ENCODE peak calls at places on chromosomes 2 and 18, in seven cellular contexts. One of them, this sample, is unnamed.

GRCh38 chr2:199739413-199740110 is 111.4 kb downstream of the FTCDNL1 start:
- DNase-seq in body of pancreas: peak; percentile 76
- DNase-seq in pancreas: peak; percentile 39
- DNase-seq in astrocyte of the spinal cord: peak; percentile 57
- DNase-seq in CD8-positive, alpha-beta T cell: peak; percentile 43
- DNase-seq in fibroblast of the aortic adventitia: peak; percentile 65
- DNase-seq in GM10248: peak; percentile 54
- DNase-seq in this sample: peak; percentile 89

GRCh38 chr2:222410534-222410933 is 13.8 kb upstream of the SGPP2 start:
- DNase-seq in GM10248: no peak
- DNase-seq in pancreas: no peak
- DNase-seq in astrocyte of the spinal cord: peak; percentile 7
- DNase-seq in fibroblast of the aortic adventitia: no peak
- DNase-seq in CD8-positive, alpha-beta T cell: no peak
- DNase-seq in body of pancreas: no peak
- DNase-seq in this sample: no peak

GRCh38 chr18:52288403-52289004 is 51.5 kb upstream of the DCC start:
- DNase-seq in astrocyte of the spinal cord: no peak
- DNase-seq in pancreas: no peak
- DNase-seq in body of pancreas: peak; percentile 64
- DNase-seq in CD8-positive, alpha-beta T cell: no peak
- DNase-seq in GM10248: peak; percentile 26
- DNase-seq in fibroblast of the aortic adventitia: no peak
- DNase-seq in this sample: peak; percentile 48

GRCh38 chr2:155099784-155100183 is 401.3 kb downstream of the KCNJ3 start:
- DNase-seq in body of pancreas: peak; percentile 14
- DNase-seq in CD8-positive, alpha-beta T cell: no peak
- DNase-seq in astrocyte of the spinal cord: peak; percentile 5
- DNase-seq in GM10248: no peak
- DNase-seq in fibroblast of the aortic adventitia: no peak
- DNase-seq in pancreas: no peak
- DNase-seq in this sample: peak; percentile 18

GRCh38 chr2:96156926-96157648 is 11.8 kb upstream of the DUSP2 start:
- DNase-seq in pancreas: no peak
- DNase-seq in body of pancreas: no peak
- DNase-seq in GM10248: peak; percentile 56
- DNase-seq in astrocyte of the spinal cord: no peak
- DNase-seq in fibroblast of the aortic adventitia: no peak
- DNase-seq in CD8-positive, alpha-beta T cell: no peak
- DNase-seq in this sample: no peak

GRCh38 chr2:176642074-176642473 is 372.8 kb downstream of the MTX2 start:
- DNase-seq in GM10248: peak; percentile 36
- DNase-seq in pancreas: no peak
- DNase-seq in body of pancreas: no peak
- DNase-seq in CD8-positive, alpha-beta T cell: no peak
- DNase-seq in astrocyte of the spinal cord: peak; percentile 69
- DNase-seq in fibroblast of the aortic adventitia: peak; percentile 69
- DNase-seq in this sample: no peak

GRCh38 chr2:36578343-36579296 is 19.3 kb downstream of the FEZ2 start:
- DNase-seq in astrocyte of the spinal cord: no peak
- DNase-seq in body of pancreas: peak; percentile 11
- DNase-seq in pancreas: no peak
- DNase-seq in CD8-positive, alpha-beta T cell: no peak
- DNase-seq in GM10248: peak; percentile 18
- DNase-seq in fibroblast of the aortic adventitia: no peak
- DNase-seq in this sample: no peak

GRCh38 chr2:127208313-127208712 is 11.8 kb downstream of the CYP27C1 start:
- DNase-seq in fibroblast of the aortic adventitia: no peak
- DNase-seq in CD8-positive, alpha-beta T cell: no peak
- DNase-seq in body of pancreas: no peak
- DNase-seq in pancreas: no peak
- DNase-seq in astrocyte of the spinal cord: no peak
- DNase-seq in GM10248: no peak
- DNase-seq in this sample: no peak

GRCh38 chr2:30561349-30561748 is 114.3 kb downstream of the LCLAT1 start:
- DNase-seq in body of pancreas: no peak
- DNase-seq in GM10248: no peak
- DNase-seq in astrocyte of the spinal cord: no peak
- DNase-seq in pancreas: no peak
- DNase-seq in fibroblast of the aortic adventitia: no peak
- DNase-seq in CD8-positive, alpha-beta T cell: no peak
- DNase-seq in this sample: no peak

GRCh38 chr2:152924722-152925121 is 206.3 kb downstream of the ARL6IP6 start:
- DNase-seq in astrocyte of the spinal cord: peak; percentile 0
- DNase-seq in GM10248: no peak
- DNase-seq in fibroblast of the aortic adventitia: no peak
- DNase-seq in CD8-positive, alpha-beta T cell: no peak
- DNase-seq in body of pancreas: peak; percentile 42
- DNase-seq in pancreas: no peak
- DNase-seq in this sample: no peak

GRCh38 chr2:127953128-127953718 is 67.5 kb upstream of the AMMECR1L start:
- DNase-seq in fibroblast of the aortic adventitia: peak; percentile 68
- DNase-seq in GM10248: no peak
- DNase-seq in pancreas: peak; percentile 23
- DNase-seq in astrocyte of the spinal cord: peak; percentile 33
- DNase-seq in body of pancreas: peak; percentile 56
- DNase-seq in CD8-positive, alpha-beta T cell: no peak
- DNase-seq in this sample: no peak

GRCh38 chr2:21633531-21634310 is 510.0 kb downstream of the TDRD15 start:
- DNase-seq in pancreas: no peak
- DNase-seq in GM10248: no peak
- DNase-seq in body of pancreas: no peak
- DNase-seq in fibroblast of the aortic adventitia: no peak
- DNase-seq in CD8-positive, alpha-beta T cell: no peak
- DNase-seq in astrocyte of the spinal cord: no peak
- DNase-seq in this sample: no peak

GRCh38 chr2:241035818-241036396 is 37.5 kb downstream of the SNED1 start:
- DNase-seq in astrocyte of the spinal cord: no peak
- DNase-seq in fibroblast of the aortic adventitia: no peak
- DNase-seq in body of pancreas: no peak
- DNase-seq in GM10248: peak; percentile 64
- DNase-seq in CD8-positive, alpha-beta T cell: peak; percentile 32
- DNase-seq in pancreas: no peak
- DNase-seq in this sample: no peak

GRCh38 chr2:69863310-69863709 is 30.4 kb upstream of the SNRNP27 start:
- DNase-seq in CD8-positive, alpha-beta T cell: no peak
- DNase-seq in fibroblast of the aortic adventitia: no peak
- DNase-seq in pancreas: no peak
- DNase-seq in astrocyte of the spinal cord: no peak
- DNase-seq in GM10248: no peak
- DNase-seq in body of pancreas: no peak
- DNase-seq in this sample: no peak

GRCh38 chr2:107553534-107553933 is 273.2 kb upstream of the RGPD4 start:
- DNase-seq in GM10248: no peak
- DNase-seq in pancreas: no peak
- DNase-seq in CD8-positive, alpha-beta T cell: no peak
- DNase-seq in body of pancreas: no peak
- DNase-seq in fibroblast of the aortic adventitia: no peak
- DNase-seq in astrocyte of the spinal cord: peak; percentile 16
- DNase-seq in this sample: no peak

GRCh38 chr18:652131-652530 is 5.3 kb upstream of the TYMS start:
- DNase-seq in GM10248: no peak
- DNase-seq in astrocyte of the spinal cord: no peak
- DNase-seq in CD8-positive, alpha-beta T cell: no peak
- DNase-seq in pancreas: no peak
- DNase-seq in fibroblast of the aortic adventitia: no peak
- DNase-seq in body of pancreas: no peak
- DNase-seq in this sample: no peak

GRCh38 chr2:64456298-64456697 is 2.3 kb downstream of the LGALSL start:
- DNase-seq in fibroblast of the aortic adventitia: no peak
- DNase-seq in body of pancreas: peak; percentile 45
- DNase-seq in GM10248: no peak
- DNase-seq in astrocyte of the spinal cord: no peak
- DNase-seq in pancreas: peak; percentile 16
- DNase-seq in CD8-positive, alpha-beta T cell: no peak
- DNase-seq in this sample: no peak

GRCh38 chr2:64459575-64459974 is 5.6 kb downstream of the LGALSL start:
- DNase-seq in CD8-positive, alpha-beta T cell: no peak
- DNase-seq in fibroblast of the aortic adventitia: no peak
- DNase-seq in astrocyte of the spinal cord: no peak
- DNase-seq in pancreas: no peak
- DNase-seq in GM10248: no peak
- DNase-seq in body of pancreas: no peak
- DNase-seq in this sample: no peak

GRCh38 chr2:64455031-64455332 is 1.0 kb downstream of the LGALSL start:
- DNase-seq in body of pancreas: no peak
- DNase-seq in CD8-positive, alpha-beta T cell: no peak
- DNase-seq in astrocyte of the spinal cord: no peak
- DNase-seq in GM10248: no peak
- DNase-seq in pancreas: no peak
- DNase-seq in fibroblast of the aortic adventitia: no peak
- DNase-seq in this sample: no peak

GRCh38 chr2:64455545-64455944 is 1.6 kb downstream of the LGALSL start:
- DNase-seq in pancreas: no peak
- DNase-seq in body of pancreas: no peak
- DNase-seq in GM10248: no peak
- DNase-seq in fibroblast of the aortic adventitia: no peak
- DNase-seq in CD8-positive, alpha-beta T cell: no peak
- DNase-seq in astrocyte of the spinal cord: no peak
- DNase-seq in this sample: no peak

DNA sequence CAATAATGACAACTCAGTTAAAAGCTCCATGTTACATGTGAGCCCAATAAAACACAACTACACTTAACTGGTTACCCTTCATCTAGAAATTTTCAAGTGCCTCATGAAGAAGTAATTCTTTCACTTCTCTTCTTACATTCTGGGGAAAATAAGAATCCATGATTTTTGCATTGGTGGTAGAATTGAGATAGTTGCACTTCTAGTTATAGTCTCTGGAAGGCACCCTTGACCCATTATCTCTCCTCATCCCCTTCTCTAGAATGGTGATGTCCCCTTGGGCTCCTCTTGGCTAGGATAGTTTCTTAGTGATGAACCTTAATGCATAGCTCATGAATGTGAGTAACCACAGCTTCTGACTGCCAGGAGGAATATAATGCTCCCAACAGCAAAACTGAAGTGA is 3.6 kb downstream of the LGALSL start:
- DNase-seq in fibroblast of the aortic adventitia: no peak
- DNase-seq in body of pancreas: no peak
- DNase-seq in GM10248: no peak
- DNase-seq in astrocyte of the spinal cord: no peak
- DNase-seq in pancreas: no peak
- DNase-seq in CD8-positive, alpha-beta T cell: no peak
- DNase-seq in this sample: no peak
- TF ChIP-seq CTCF in fibroblast of the aortic adventitia: no peak
- TF ChIP-seq CTCF in body of pancreas: no peak
- TF ChIP-seq CTCF in GM10248: no peak
- TF ChIP-seq CTCF in astrocyte of the spinal cord: no peak
- TF ChIP-seq CTCF in pancreas: no peak
- TF ChIP-seq CTCF in CD8-positive, alpha-beta T cell: no peak
- TF ChIP-seq CTCF in this sample: no peak

DNA sequence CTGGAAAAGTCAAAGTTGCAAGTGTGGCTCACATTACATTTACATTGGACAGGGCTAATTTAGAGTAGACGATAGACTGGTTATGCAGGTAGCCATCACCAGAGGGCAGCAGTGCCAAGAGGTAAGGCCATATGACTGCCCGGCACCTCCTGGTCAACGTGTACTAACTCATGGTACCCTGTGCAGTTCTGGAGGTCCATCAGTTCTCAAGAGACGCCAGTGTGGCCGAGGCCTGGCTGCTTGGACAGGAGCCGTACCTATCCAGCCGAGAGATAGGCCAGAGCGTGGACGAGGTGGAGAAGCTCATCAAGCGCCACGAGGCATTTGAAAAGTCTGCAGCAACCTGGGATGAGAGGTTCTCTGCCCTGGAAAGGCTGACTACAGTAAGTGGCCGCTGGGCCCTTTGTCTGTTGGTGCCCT is 65.8 kb upstream of the EML6 start:
- DNase-seq in pancreas: peak; percentile 61
- DNase-seq in fibroblast of the aortic adventitia: peak; percentile 58
- DNase-seq in GM10248: peak; percentile 48
- DNase-seq in body of pancreas: peak; percentile 83
- DNase-seq in astrocyte of the spinal cord: peak; percentile 50
- DNase-seq in CD8-positive, alpha-beta T cell: no peak
- DNase-seq in this sample: no peak
- TF ChIP-seq CTCF in pancreas: peak; percentile 47
- TF ChIP-seq CTCF in fibroblast of the aortic adventitia: peak; percentile 65
- TF ChIP-seq CTCF in GM10248: peak; percentile 45
- TF ChIP-seq CTCF in body of pancreas: peak; percentile 65
- TF ChIP-seq CTCF in astrocyte of the spinal cord: peak; percentile 66
- TF ChIP-seq CTCF in CD8-positive, alpha-beta T cell: peak; percentile 28
- TF ChIP-seq CTCF in this sample: no peak

GRCh38 chr18:38790303-38790702 is 1224.7 kb upstream of the CELF4 start:
- DNase-seq in pancreas: no peak
- DNase-seq in body of pancreas: no peak
- DNase-seq in astrocyte of the spinal cord: no peak
- DNase-seq in fibroblast of the aortic adventitia: no peak
- DNase-seq in GM10248: no peak
- DNase-seq in CD8-positive, alpha-beta T cell: no peak
- DNase-seq in this sample: no peak
- TF ChIP-seq CTCF in pancreas: no peak
- TF ChIP-seq CTCF in body of pancreas: no peak
- TF ChIP-seq CTCF in astrocyte of the spinal cord: no peak
- TF ChIP-seq CTCF in fibroblast of the aortic adventitia: no peak
- TF ChIP-seq CTCF in GM10248: no peak
- TF ChIP-seq CTCF in CD8-positive, alpha-beta T cell: no peak
- TF ChIP-seq CTCF in this sample: no peak

DNA sequence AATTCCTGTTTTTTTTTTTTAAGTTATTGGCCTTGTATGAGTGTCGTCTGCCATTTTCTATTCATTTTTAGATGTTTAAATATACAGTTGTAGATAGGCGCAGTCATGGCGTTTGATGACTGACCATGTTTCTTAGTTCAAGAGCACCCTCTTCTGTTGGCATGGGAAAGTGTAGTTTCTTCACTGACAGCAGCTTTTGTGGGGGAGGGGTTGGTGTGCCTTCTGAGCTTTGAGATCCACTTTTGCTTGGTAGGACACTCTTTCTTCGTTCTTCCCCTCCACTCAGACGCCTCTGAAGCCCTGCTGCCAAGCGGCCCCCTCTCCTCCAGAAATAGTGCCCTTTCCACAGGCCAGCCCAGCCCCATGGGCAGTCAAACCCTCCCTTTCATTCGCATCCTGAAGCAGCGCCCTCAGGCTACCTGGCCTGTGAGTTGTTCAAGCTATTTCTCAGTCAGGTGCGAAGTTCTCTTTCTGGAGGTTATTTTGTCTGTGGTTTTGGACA is 492.0 kb downstream of the TNS1 start:
- DNase-seq in pancreas: peak; percentile 38
- DNase-seq in fibroblast of the aortic adventitia: peak; percentile 93
- DNase-seq in body of pancreas: peak; percentile 65
- DNase-seq in GM10248: peak; percentile 74
- DNase-seq in astrocyte of the spinal cord: peak; percentile 85
- DNase-seq in CD8-positive, alpha-beta T cell: no peak
- DNase-seq in this sample: peak; percentile 69
- TF ChIP-seq CTCF in pancreas: peak; percentile 39
- TF ChIP-seq CTCF in fibroblast of the aortic adventitia: peak; percentile 73
- TF ChIP-seq CTCF in body of pancreas: peak; percentile 79
- TF ChIP-seq CTCF in GM10248: peak; percentile 71
- TF ChIP-seq CTCF in astrocyte of the spinal cord: peak; percentile 71
- TF ChIP-seq CTCF in CD8-positive, alpha-beta T cell: peak; percentile 26
- TF ChIP-seq CTCF in this sample: peak; percentile 66

DNA sequence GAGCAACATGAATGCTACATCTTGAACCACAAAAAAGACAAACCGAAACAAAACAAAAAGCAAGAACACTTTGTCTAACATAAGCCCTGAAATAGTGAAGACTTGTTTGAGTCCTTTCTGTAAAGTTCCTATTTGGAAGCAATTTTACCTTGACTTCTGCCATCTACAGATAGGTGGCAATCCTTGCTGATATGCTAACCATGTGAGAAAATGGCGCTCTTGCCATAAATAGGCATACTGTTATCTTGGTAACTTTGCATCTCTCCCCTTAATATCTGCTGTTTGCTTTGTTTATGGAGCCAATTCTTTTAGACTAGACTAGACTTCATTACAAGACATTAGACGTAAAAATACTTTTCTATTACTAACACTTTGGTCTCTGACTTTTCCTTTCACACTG is 49.4 kb upstream of the PNPT1 start:
- DNase-seq in CD8-positive, alpha-beta T cell: no peak
- DNase-seq in fibroblast of the aortic adventitia: no peak
- DNase-seq in astrocyte of the spinal cord: no peak
- DNase-seq in GM10248: no peak
- DNase-seq in pancreas: no peak
- DNase-seq in body of pancreas: no peak
- DNase-seq in this sample: no peak
- TF ChIP-seq CTCF in CD8-positive, alpha-beta T cell: no peak
- TF ChIP-seq CTCF in fibroblast of the aortic adventitia: no peak
- TF ChIP-seq CTCF in astrocyte of the spinal cord: no peak
- TF ChIP-seq CTCF in GM10248: no peak
- TF ChIP-seq CTCF in pancreas: no peak
- TF ChIP-seq CTCF in body of pancreas: no peak
- TF ChIP-seq CTCF in this sample: no peak

This sample was measured in mesothelial cell of epicardium.